ENCODE peak calls at places on chromosomes 3 and 15, in five cellular contexts. One of them, this sample, is unnamed.

GRCh38 chr15:98650871-98651481 is 2.6 kb downstream of the IGF1R start:
- DNase-seq in midbrain: no peak
- DNase-seq in CD8-positive, alpha-beta T cell: peak
- DNase-seq in H7: no peak
- DNase-seq in GM23338: no peak
- DNase-seq in this sample: no peak

GRCh38 chr3:14362890-14363289 is 39.5 kb upstream of the SLC6A6 start:
- DNase-seq in CD8-positive, alpha-beta T cell: no peak
- DNase-seq in GM23338: no peak
- DNase-seq in H7: no peak
- DNase-seq in midbrain: no peak
- DNase-seq in this sample: no peak

GRCh38 chr3:187870360-187871203 is 125.3 kb upstream of the BCL6 start:
- DNase-seq in GM23338: no peak
- DNase-seq in midbrain: no peak
- DNase-seq in H7: no peak
- DNase-seq in CD8-positive, alpha-beta T cell: no peak
- DNase-seq in this sample: no peak

GRCh38 chr3:44865272-44866005 is 3.7 kb downstream of the TMEM42 start:
- DNase-seq in GM23338: no peak
- DNase-seq in midbrain: no peak
- DNase-seq in H7: no peak
- DNase-seq in CD8-positive, alpha-beta T cell: no peak
- DNase-seq in this sample: no peak

GRCh38 chr15:55768670-55769185 is 25.8 kb upstream of the PRTG start:
- DNase-seq in GM23338: no peak
- DNase-seq in midbrain: no peak
- DNase-seq in CD8-positive, alpha-beta T cell: no peak
- DNase-seq in H7: no peak
- DNase-seq in this sample: no peak

GRCh38 chr3:128584412-128585020 is 66.1 kb downstream of the RPN1 start:
- DNase-seq in GM23338: peak
- DNase-seq in midbrain: peak
- DNase-seq in CD8-positive, alpha-beta T cell: peak
- DNase-seq in H7: peak
- DNase-seq in this sample: no peak

GRCh38 chr3:185457376-185457775 is 41.5 kb downstream of the TMEM41A start:
- DNase-seq in CD8-positive, alpha-beta T cell: no peak
- DNase-seq in GM23338: no peak
- DNase-seq in H7: no peak
- DNase-seq in midbrain: no peak
- DNase-seq in this sample: no peak

GRCh38 chr3:143362115-143362992 is 242.8 kb downstream of the CHST2 start:
- DNase-seq in GM23338: no peak
- DNase-seq in H7: no peak
- DNase-seq in CD8-positive, alpha-beta T cell: no peak
- DNase-seq in midbrain: no peak
- DNase-seq in this sample: no peak

GRCh38 chr3:35201221-35201620 is 438.1 kb upstream of the ARPP21 start:
- DNase-seq in midbrain: no peak
- DNase-seq in GM23338: no peak
- DNase-seq in H7: no peak
- DNase-seq in CD8-positive, alpha-beta T cell: no peak
- DNase-seq in this sample: no peak

GRCh38 chr3:117793684-117794304 is 1084.2 kb downstream of the TUSC7 start:
- DNase-seq in GM23338: peak
- DNase-seq in CD8-positive, alpha-beta T cell: no peak
- DNase-seq in H7: no peak
- DNase-seq in midbrain: no peak
- DNase-seq in this sample: no peak

GRCh38 chr3:16482770-16483531 is 30.5 kb downstream of the RFTN1 start:
- DNase-seq in midbrain: no peak
- DNase-seq in H7: peak
- DNase-seq in CD8-positive, alpha-beta T cell: peak
- DNase-seq in GM23338: peak
- DNase-seq in this sample: no peak

GRCh38 chr3:16448691-16449090 is 64.8 kb downstream of the RFTN1 start:
- DNase-seq in GM23338: peak
- DNase-seq in H7: peak
- DNase-seq in midbrain: no peak
- DNase-seq in CD8-positive, alpha-beta T cell: no peak
- DNase-seq in this sample: peak

GRCh38 chr3:134516905-134517304 is 31.0 kb downstream of the CEP63 start:
- DNase-seq in midbrain: no peak
- DNase-seq in GM23338: no peak
- DNase-seq in H7: no peak
- DNase-seq in CD8-positive, alpha-beta T cell: no peak
- DNase-seq in this sample: no peak

GRCh38 chr3:157669403-157669802 is 166.2 kb upstream of the VEPH1 start:
- DNase-seq in H7: no peak
- DNase-seq in GM23338: no peak
- DNase-seq in CD8-positive, alpha-beta T cell: no peak
- DNase-seq in midbrain: no peak
- DNase-seq in this sample: no peak

GRCh38 chr15:69662668-69663000 is 210.0 kb downstream of the RPLP1 start:
- DNase-seq in H7: no peak
- DNase-seq in GM23338: no peak
- DNase-seq in CD8-positive, alpha-beta T cell: no peak
- DNase-seq in midbrain: no peak
- DNase-seq in this sample: no peak

GRCh38 chr3:122695927-122696561 is 15.4 kb downstream of the PARP14 start:
- DNase-seq in H7: no peak
- DNase-seq in CD8-positive, alpha-beta T cell: no peak
- DNase-seq in midbrain: no peak
- DNase-seq in GM23338: no peak
- DNase-seq in this sample: no peak

GRCh38 chr3:100047455-100048141 is 66.7 kb downstream of the FILIP1L start:
- DNase-seq in H7: no peak
- DNase-seq in GM23338: no peak
- DNase-seq in CD8-positive, alpha-beta T cell: no peak
- DNase-seq in midbrain: no peak
- DNase-seq in this sample: no peak

GRCh38 chr15:61389334-61390028 is 160.4 kb upstream of the RORA start:
- DNase-seq in H7: no peak
- DNase-seq in midbrain: no peak
- DNase-seq in CD8-positive, alpha-beta T cell: no peak
- DNase-seq in GM23338: no peak
- DNase-seq in this sample: no peak

GRCh38 chr3:97823503-97824004 is 1.7 kb downstream of the CRYBG3 start:
- DNase-seq in CD8-positive, alpha-beta T cell: no peak
- DNase-seq in H7: no peak
- DNase-seq in GM23338: no peak
- DNase-seq in midbrain: peak
- DNase-seq in this sample: no peak

GRCh38 chr3:87246662-87247061 is 19.6 kb downstream of the CHMP2B start:
- DNase-seq in GM23338: no peak
- DNase-seq in CD8-positive, alpha-beta T cell: no peak
- DNase-seq in H7: no peak
- DNase-seq in midbrain: no peak
- DNase-seq in this sample: no peak

GRCh38 chr3:43363621-43364266 is 77.4 kb downstream of the SNRK start:
- DNase-seq in midbrain: no peak
- DNase-seq in H7: no peak
- DNase-seq in GM23338: no peak
- DNase-seq in CD8-positive, alpha-beta T cell: no peak
- DNase-seq in this sample: no peak

GRCh38 chr3:56825579-56826438 is 24.1 kb upstream of the ARHGEF3 start:
- DNase-seq in H7: no peak
- DNase-seq in GM23338: no peak
- DNase-seq in midbrain: no peak
- DNase-seq in CD8-positive, alpha-beta T cell: no peak
- DNase-seq in this sample: no peak

GRCh38 chr3:49703443-49703927 is 14.1 kb downstream of the RNF123 start:
- DNase-seq in midbrain: peak
- DNase-seq in GM23338: peak
- DNase-seq in H7: peak
- DNase-seq in CD8-positive, alpha-beta T cell: peak
- DNase-seq in this sample: no peak

GRCh38 chr3:17339233-17339632 is 403.2 kb downstream of the TBC1D5 start:
- DNase-seq in midbrain: no peak
- DNase-seq in GM23338: no peak
- DNase-seq in H7: no peak
- DNase-seq in CD8-positive, alpha-beta T cell: no peak
- DNase-seq in this sample: no peak

This sample was measured in keratinocyte.